ENCODE peak calls at places on chromosomes 5 and 9, in four cellular contexts. O is GM12878, V is H1, E is HepG2. F is an unnamed sample.

GRCh38 chr9:13149454-13149853 is 130.0 kb downstream of the MPDZ start:
- DNase-seq in O (no peak), V (no peak), E (no peak), F (no peak)

GRCh38 chr5:34930527-34930844 is 1.1 kb downstream of the DNAJC21 start:
- DNase-seq in O (no peak), V (no peak), E (no peak), F (no peak)

GRCh38 chr5:61916621-61917620 is 389.1 kb upstream of the KIF2A start:
- DNase-seq in O (no peak), V (no peak), E (no peak), F (no peak)

GRCh38 chr5:168365581-168366081 is 74.2 kb downstream of the WWC1 start:
- DNase-seq in O (no peak), V (no peak), E (peak; percentile 28), F (no peak)

GRCh38 chr9:37144762-37145161 is 24.4 kb downstream of the ZCCHC7 start:
- DNase-seq in O (peak; percentile 82), V (no peak), E (peak; percentile 15), F (no peak)

GRCh38 chr5:141771031-141771430 is 89.0 kb upstream of the ARAP3 start:
- DNase-seq in O (no peak), V (no peak), E (no peak), F (no peak)

GRCh38 chr9:84169240-84169639 is 171.3 kb downstream of the SLC28A3 start:
- DNase-seq in O (no peak), V (no peak), E (no peak), F (no peak)

GRCh38 chr9:136089697-136090045 is 5.4 kb downstream of the NACC2 start:
- DNase-seq in O (no peak), V (no peak), E (no peak), F (no peak)

GRCh38 chr9:25742241-25742640 is 64.0 kb upstream of the TUSC1 start:
- DNase-seq in O (no peak), V (no peak), E (peak; percentile 68), F (no peak)

GRCh38 chr9:133693703-133694529 is 44.2 kb downstream of the SARDH start:
- DNase-seq in O (no peak), V (no peak), E (no peak), F (no peak)

GRCh38 chr5:61362796-61363364 is 30.8 kb downstream of the ZSWIM6 start:
- DNase-seq in O (no peak), V (no peak), E (no peak), F (peak; percentile 15)

GRCh38 chr9:76086521-76086920 is 196.0 kb downstream of the PCSK5 start:
- DNase-seq in O (no peak), V (no peak), E (no peak), F (no peak)

GRCh38 chr5:90866333-90866732 is 307.7 kb downstream of the ADGRV1 start:
- DNase-seq in O (no peak), V (no peak), E (peak; percentile 40), F (peak; percentile 28)

GRCh38 chr5:8907168-8907868 is 638.6 kb downstream of the SEMA5A start:
- DNase-seq in O (no peak), V (no peak), E (no peak), F (no peak)

GRCh38 chr5:174424219-174425053 is 299.9 kb upstream of the MSX2 start:
- DNase-seq in O (no peak), V (no peak), E (no peak), F (no peak)

GRCh38 chr5:3220638-3221288 is 374.9 kb upstream of the IRX1 start:
- DNase-seq in O (no peak), V (no peak), E (no peak), F (no peak)

GRCh38 chr5:3222924-3223323 is 372.7 kb upstream of the IRX1 start:
- DNase-seq in O (no peak), V (no peak), E (no peak), F (no peak)

GRCh38 chr5:3221432-3221831 is 374.2 kb upstream of the IRX1 start:
- DNase-seq in O (no peak), V (no peak), E (no peak), F (no peak)

GRCh38 chr5:3226171-3226570 is 369.5 kb upstream of the IRX1 start:
- DNase-seq in O (no peak), V (no peak), E (no peak), F (no peak)

DNA sequence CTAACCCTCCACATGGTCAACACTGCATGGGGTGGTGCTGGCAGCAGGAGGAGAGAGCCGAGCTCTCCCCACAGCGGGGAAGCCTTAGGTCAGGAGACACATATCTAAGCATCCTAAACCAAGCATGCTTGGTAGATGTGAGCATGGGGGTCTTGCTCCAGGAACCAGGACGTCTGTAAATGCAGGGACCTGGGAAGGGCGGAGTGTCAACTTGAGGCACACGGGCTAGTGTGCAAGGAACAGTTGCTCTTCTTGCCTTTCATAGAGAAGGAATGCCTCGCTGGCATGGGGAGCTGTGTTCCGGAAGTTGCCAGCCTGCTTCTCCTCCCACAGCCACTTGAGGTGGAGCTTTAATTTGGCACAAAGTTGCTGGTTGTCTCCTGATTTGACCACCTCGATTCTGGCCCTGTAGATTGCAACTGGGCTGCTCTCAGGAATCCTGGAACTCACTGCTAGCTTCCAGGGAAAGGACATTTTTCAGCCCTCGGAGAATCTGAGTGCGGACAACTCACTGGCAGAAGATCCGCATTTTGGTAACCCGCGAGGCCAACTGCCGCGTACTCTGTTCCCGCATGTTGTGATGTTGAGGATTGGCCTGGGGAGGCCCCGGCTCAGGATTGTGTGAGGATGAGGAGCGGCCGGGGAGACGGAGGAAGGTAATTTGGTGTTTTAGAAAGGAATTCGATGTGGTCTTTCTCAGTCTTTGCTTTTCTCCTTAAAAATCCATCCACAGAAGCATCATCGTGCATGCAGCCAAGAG is 370.3 kb upstream of the IRX1 start:
- DNase-seq in O (no peak), V (no peak), E (no peak), F (no peak)
- TF ChIP-seq SUZ12 in O (no peak), V (no peak), E (no peak), F (no peak)

GRCh38 chr9:33690156-33690908 is 105.0 kb upstream of the PRSS3 start:
- DNase-seq in O (no peak), V (no peak), E (no peak), F (no peak)

GRCh38 chr9:33686942-33687341 is 108.4 kb upstream of the PRSS3 start:
- DNase-seq in O (no peak), V (no peak), E (no peak), F (peak; percentile 20)

GRCh38 chr9:33682551-33682950 is 112.8 kb upstream of the PRSS3 start:
- DNase-seq in O (no peak), V (no peak), E (no peak), F (no peak)

DNA sequence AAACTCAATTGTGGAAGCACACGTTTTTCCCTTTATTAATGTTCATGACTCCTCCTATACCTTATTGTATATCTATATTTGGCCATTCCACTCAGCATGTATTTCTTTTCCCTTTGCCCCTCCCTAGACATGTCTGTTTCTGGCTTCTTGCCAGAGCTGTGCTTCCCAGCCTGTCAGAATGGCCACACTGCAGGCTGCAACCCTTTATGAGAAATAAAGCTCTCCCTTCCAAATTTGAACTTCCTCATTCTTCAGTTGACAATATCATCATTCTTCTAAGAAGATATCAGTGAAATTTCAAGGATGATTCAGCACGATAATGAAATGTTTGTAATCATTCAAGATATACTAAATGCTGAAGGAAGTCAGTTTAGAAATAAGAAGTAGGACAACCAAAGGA is 107.6 kb upstream of the PRSS3 start:
- DNase-seq in O (no peak), V (no peak), E (no peak), F (no peak)
- TF ChIP-seq SP1 in O (no peak), V (no peak), E (no peak), F (no peak)

GRCh38 chr5:56069652-56070226 is 75.0 kb upstream of the IL6ST start:
- DNase-seq in O (no peak), V (no peak), E (peak; percentile 74), F (no peak)

GRCh38 chr5:56066931-56067450 is 72.2 kb upstream of the IL6ST start:
- DNase-seq in O (no peak), V (no peak), E (no peak), F (no peak)

GRCh38 chr5:56075361-56075760 is 80.6 kb upstream of the IL6ST start:
- DNase-seq in O (no peak), V (no peak), E (no peak), F (no peak)

GRCh38 chr5:56072863-56073777 is 78.4 kb upstream of the IL6ST start:
- DNase-seq in O (no peak), V (no peak), E (no peak), F (no peak)

GRCh38 chr5:56070795-56071539 is 76.2 kb upstream of the IL6ST start:
- DNase-seq in O (no peak), V (no peak), E (peak; percentile 31), F (no peak)
- TF ChIP-seq SUZ12 in O (no peak), V (no peak), E (no peak), F (no peak)

GRCh38 chr5:78717674-78718073 is 69.1 kb upstream of the LHFPL2 start:
- DNase-seq in O (no peak), V (no peak), E (no peak), F (no peak)
- TF ChIP-seq SP1 in O (no peak), V (no peak), E (no peak), F (no peak)

DNA sequence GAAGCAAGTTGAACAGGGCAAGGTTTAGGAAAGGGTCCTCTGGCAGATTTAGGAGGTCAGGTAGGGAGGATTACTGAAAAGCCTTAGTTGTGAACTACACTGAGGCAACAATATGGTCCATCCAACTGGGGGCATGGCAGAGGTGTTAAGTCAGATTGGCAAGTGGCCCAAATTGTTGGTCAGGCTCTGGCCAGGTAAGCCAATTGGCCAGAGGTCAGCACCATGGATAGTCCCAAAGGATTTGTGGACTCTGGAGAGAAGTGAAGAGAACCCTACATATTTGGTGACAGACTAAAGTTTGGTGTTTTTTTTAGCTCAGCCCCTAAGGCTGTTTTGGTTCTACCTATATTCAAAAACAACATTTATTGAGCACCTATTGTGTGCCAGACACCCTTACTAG is 39.1 kb upstream of the RASGRF2 start:
- DNase-seq in O (no peak), V (no peak), E (peak; percentile 6), F (no peak)
- TF ChIP-seq SUZ12 in O (no peak), V (no peak), E (no peak), F (no peak)

DNA sequence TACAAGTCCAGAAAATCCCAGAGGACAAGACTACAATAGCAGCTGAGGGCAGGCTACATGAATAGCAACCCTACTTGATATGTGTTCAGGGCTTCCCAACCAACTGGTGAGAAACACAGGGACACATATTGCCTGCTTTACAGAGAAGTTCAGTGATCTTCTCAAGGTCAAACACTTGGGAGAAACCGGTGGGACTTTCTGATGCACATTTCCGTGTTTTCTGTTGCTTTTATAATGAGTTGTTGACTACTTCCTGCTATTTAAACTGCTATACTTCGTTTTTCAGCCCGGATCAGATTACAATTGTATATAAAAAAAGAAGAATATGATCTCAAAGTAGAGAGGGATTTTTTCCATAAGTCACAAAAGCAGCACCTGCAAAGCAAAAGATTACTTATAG is 175.1 kb downstream of the SNX18 start:
- DNase-seq in O (no peak), V (no peak), E (no peak), F (no peak)
- TF ChIP-seq SP1 in O (no peak), V (no peak), E (no peak), F (no peak)

F was measured in HEK293T.